ENCODE peak calls at places on chromosomes 13 and 19, in seven cellular contexts. One of them, this sample, is unnamed.

GRCh38 chr19:35773020-35773809 is 2.1 kb upstream of the ARHGAP33 start:
- DNase-seq in HFFc6: no peak
- DNase-seq in progenitor cell of endocrine pancreas: no peak
- DNase-seq in C1 segment of cervical spinal cord: no peak
- DNase-seq in neural crest cell: no peak
- DNase-seq in myocyte: no peak
- DNase-seq in amniotic stem cell: no peak
- DNase-seq in this sample: no peak

GRCh38 chr13:111270765-111271164 is 49.7 kb upstream of the TEX29 start:
- DNase-seq in amniotic stem cell: no peak
- DNase-seq in myocyte: peak; percentile 70
- DNase-seq in C1 segment of cervical spinal cord: no peak
- DNase-seq in HFFc6: peak; percentile 53
- DNase-seq in progenitor cell of endocrine pancreas: no peak
- DNase-seq in neural crest cell: no peak
- DNase-seq in this sample: peak; percentile 18

GRCh38 chr19:41930926-41931592 is 2.8 kb upstream of the ERFL start:
- DNase-seq in amniotic stem cell: no peak
- DNase-seq in HFFc6: no peak
- DNase-seq in myocyte: no peak
- DNase-seq in progenitor cell of endocrine pancreas: no peak
- DNase-seq in neural crest cell: no peak
- DNase-seq in C1 segment of cervical spinal cord: no peak
- DNase-seq in this sample: no peak

GRCh38 chr13:108932206-108932605 is 302.8 kb downstream of the MYO16 start:
- DNase-seq in C1 segment of cervical spinal cord: no peak
- DNase-seq in amniotic stem cell: no peak
- DNase-seq in HFFc6: no peak
- DNase-seq in neural crest cell: no peak
- DNase-seq in progenitor cell of endocrine pancreas: no peak
- DNase-seq in myocyte: peak; percentile 10
- DNase-seq in this sample: peak; percentile 70

GRCh38 chr19:32652893-32653625 is 21.9 kb downstream of the ANKRD27 start:
- DNase-seq in HFFc6: no peak
- DNase-seq in myocyte: peak; percentile 87
- DNase-seq in C1 segment of cervical spinal cord: no peak
- DNase-seq in neural crest cell: no peak
- DNase-seq in progenitor cell of endocrine pancreas: no peak
- DNase-seq in amniotic stem cell: no peak
- DNase-seq in this sample: no peak

GRCh38 chr13:112713517-112714253 is 23.8 kb downstream of the ATP11A start:
- DNase-seq in amniotic stem cell: no peak
- DNase-seq in progenitor cell of endocrine pancreas: no peak
- DNase-seq in myocyte: no peak
- DNase-seq in C1 segment of cervical spinal cord: no peak
- DNase-seq in HFFc6: no peak
- DNase-seq in neural crest cell: no peak
- DNase-seq in this sample: no peak

GRCh38 chr19:48595171-48595570 is 11.4 kb upstream of the SPACA4 start:
- DNase-seq in myocyte: no peak
- DNase-seq in progenitor cell of endocrine pancreas: no peak
- DNase-seq in HFFc6: no peak
- DNase-seq in neural crest cell: no peak
- DNase-seq in C1 segment of cervical spinal cord: no peak
- DNase-seq in amniotic stem cell: no peak
- DNase-seq in this sample: no peak

GRCh38 chr19:1524206-1524971 is 512 bp downstream of the PLK5 start:
- DNase-seq in amniotic stem cell: no peak
- DNase-seq in HFFc6: no peak
- DNase-seq in progenitor cell of endocrine pancreas: no peak
- DNase-seq in myocyte: no peak
- DNase-seq in C1 segment of cervical spinal cord: no peak
- DNase-seq in neural crest cell: no peak
- DNase-seq in this sample: no peak

GRCh38 chr19:9914001-9914314 is 22.4 kb downstream of the OLFM2 start:
- DNase-seq in myocyte: no peak
- DNase-seq in progenitor cell of endocrine pancreas: peak; percentile 20
- DNase-seq in C1 segment of cervical spinal cord: no peak
- DNase-seq in HFFc6: no peak
- DNase-seq in amniotic stem cell: no peak
- DNase-seq in neural crest cell: no peak
- DNase-seq in this sample: no peak

GRCh38 chr13:83937579-83937978 is 55.3 kb upstream of the SLITRK1 start:
- DNase-seq in neural crest cell: no peak
- DNase-seq in myocyte: no peak
- DNase-seq in C1 segment of cervical spinal cord: no peak
- DNase-seq in amniotic stem cell: no peak
- DNase-seq in HFFc6: no peak
- DNase-seq in progenitor cell of endocrine pancreas: no peak
- DNase-seq in this sample: no peak

GRCh38 chr13:97797553-97797952 is 155.9 kb upstream of the IPO5 start:
- DNase-seq in neural crest cell: no peak
- DNase-seq in progenitor cell of endocrine pancreas: no peak
- DNase-seq in C1 segment of cervical spinal cord: no peak
- DNase-seq in amniotic stem cell: no peak
- DNase-seq in myocyte: no peak
- DNase-seq in HFFc6: no peak
- DNase-seq in this sample: no peak

GRCh38 chr13:98258226-98258625 is 81.2 kb upstream of the RNF113B start:
- DNase-seq in amniotic stem cell: no peak
- DNase-seq in myocyte: no peak
- DNase-seq in progenitor cell of endocrine pancreas: no peak
- DNase-seq in HFFc6: no peak
- DNase-seq in C1 segment of cervical spinal cord: no peak
- DNase-seq in neural crest cell: no peak
- DNase-seq in this sample: no peak

GRCh38 chr19:31256601-31256990 is 92.6 kb downstream of the TSHZ3 start:
- DNase-seq in progenitor cell of endocrine pancreas: no peak
- DNase-seq in HFFc6: no peak
- DNase-seq in neural crest cell: no peak
- DNase-seq in C1 segment of cervical spinal cord: no peak
- DNase-seq in amniotic stem cell: no peak
- DNase-seq in myocyte: no peak
- DNase-seq in this sample: no peak

GRCh38 chr13:98173431-98173921 is 3.6 kb downstream of the RNF113B start:
- DNase-seq in progenitor cell of endocrine pancreas: no peak
- DNase-seq in HFFc6: peak; percentile 97
- DNase-seq in myocyte: peak; percentile 53
- DNase-seq in amniotic stem cell: peak; percentile 45
- DNase-seq in neural crest cell: no peak
- DNase-seq in C1 segment of cervical spinal cord: peak; percentile 7
- DNase-seq in this sample: peak; percentile 96

GRCh38 chr13:26011996-26012688 is 39.7 kb downstream of the SHISA2 start:
- DNase-seq in progenitor cell of endocrine pancreas: no peak
- DNase-seq in C1 segment of cervical spinal cord: no peak
- DNase-seq in neural crest cell: no peak
- DNase-seq in myocyte: peak; percentile 29
- DNase-seq in HFFc6: no peak
- DNase-seq in amniotic stem cell: no peak
- DNase-seq in this sample: no peak

GRCh38 chr19:6744381-6745288 is 5.2 kb downstream of the TRIP10 start:
- DNase-seq in C1 segment of cervical spinal cord: peak; percentile 44
- DNase-seq in neural crest cell: no peak
- DNase-seq in progenitor cell of endocrine pancreas: no peak
- DNase-seq in HFFc6: peak; percentile 94
- DNase-seq in myocyte: peak; percentile 81
- DNase-seq in amniotic stem cell: peak; percentile 62
- DNase-seq in this sample: peak; percentile 76